ENCODE peak calls at places on chromosomes 2 and 18, in four cellular contexts. P is HepG2, V is K562, Y is GM12878. D is an unnamed sample.
A peak's percentile ranks its signal among the peaks of the same experiment; 100 is the strongest.

GRCh38 chr2:64419591-64420165 is 34.3 kb upstream of the LGALSL start:
- DNase-seq in P (no peak), V (no peak), Y (no peak), D (no peak)

GRCh38 chr2:30756051-30756719 is 51.1 kb downstream of the CAPN13 start:
- DNase-seq in P (peak; percentile 12), V (peak; percentile 46), Y (no peak), D (no peak)

GRCh38 chr2:241933175-241933911 is 63.8 kb downstream of the RTP5 start:
- DNase-seq in P (no peak), V (no peak), Y (no peak), D (no peak)

GRCh38 chr2:54329482-54330225 is 73.6 kb upstream of the TSPYL6 start:
- DNase-seq in P (peak; percentile 44), V (no peak), Y (no peak), D (peak; percentile 66)

GRCh38 chr18:47883771-47884413 is 46.6 kb downstream of the SMAD2 start:
- DNase-seq in P (no peak), V (no peak), Y (no peak), D (peak; percentile 11)

GRCh38 chr2:168798888-168799410 is 3.5 kb upstream of the NOSTRIN start:
- DNase-seq in P (no peak), V (peak; percentile 47), Y (no peak), D (peak; percentile 45)

GRCh38 chr2:20569464-20570223 is 81.3 kb downstream of the HS1BP3 start:
- DNase-seq in P (no peak), V (no peak), Y (no peak), D (no peak)

GRCh38 chr2:120367649-120368048 is 21.7 kb downstream of the INHBB start:
- DNase-seq in P (no peak), V (no peak), Y (no peak), D (peak; percentile 26)

GRCh38 chr18:48219429-48220145 is 189.6 kb downstream of the ZBTB7C start:
- DNase-seq in P (no peak), V (no peak), Y (no peak), D (no peak)

GRCh38 chr18:79678665-79679551 is 695 bp upstream of the CTDP1 start:
- DNase-seq in P (peak; percentile 97), V (peak; percentile 84), Y (peak; percentile 98), D (peak; percentile 99)

GRCh38 chr18:35514752-35515459 is 17.1 kb upstream of the INO80C start:
- DNase-seq in P (no peak), V (no peak), Y (no peak), D (no peak)

GRCh38 chr2:9821805-9822445 is 21.3 kb upstream of the TAF1B start:
- DNase-seq in P (no peak), V (no peak), Y (no peak), D (no peak)

GRCh38 chr2:9824441-9824840 is 18.8 kb upstream of the TAF1B start:
- DNase-seq in P (no peak), V (no peak), Y (no peak), D (no peak)

GRCh38 chr2:9820020-9820973 is 23.0 kb upstream of the TAF1B start:
- DNase-seq in P (peak; percentile 39), V (no peak), Y (no peak), D (no peak)

GRCh38 chr2:9826208-9826607 is 17.1 kb upstream of the TAF1B start:
- DNase-seq in P (no peak), V (no peak), Y (no peak), D (no peak)

GRCh38 chr2:9824956-9825720 is 18.1 kb upstream of the TAF1B start:
- DNase-seq in P (no peak), V (no peak), Y (no peak), D (peak; percentile 54)
- TF ChIP-seq MYC in P (no peak), V (no peak), Y (no peak), D (no peak)

DNA sequence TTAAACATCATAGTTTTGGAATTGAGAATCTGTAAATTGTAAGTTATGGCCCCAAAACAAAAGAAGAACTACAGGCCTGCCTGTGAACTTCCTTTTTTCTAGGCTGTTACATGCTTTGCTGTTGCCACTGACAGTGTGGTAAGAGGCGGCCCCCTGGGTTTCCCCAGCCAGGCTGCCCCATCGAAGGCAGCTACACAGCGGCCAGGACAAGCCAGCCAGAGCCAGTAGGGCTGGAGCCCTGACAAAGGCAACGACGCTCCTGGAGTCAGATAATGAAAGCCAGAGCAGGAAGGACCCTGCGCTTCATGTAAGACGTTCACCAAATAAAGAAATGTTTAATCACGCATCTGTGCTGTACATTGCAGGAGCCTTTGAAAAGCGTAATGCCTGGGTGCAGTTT is 55.0 kb downstream of the ANKRD44 start:
- DNase-seq in P (no peak), V (no peak), Y (peak; percentile 81), D (no peak)
- TF ChIP-seq POLR2A in P (no peak), V (no peak), Y (peak; percentile 98), D (no peak)

GRCh38 chr2:197666277-197666676 is 9.1 kb downstream of the RFTN2 start:
- DNase-seq in P (no peak), V (no peak), Y (no peak), D (no peak)
- TF ChIP-seq EZH2 in P (no peak), V (no peak), Y (no peak), D (no peak)

DNA sequence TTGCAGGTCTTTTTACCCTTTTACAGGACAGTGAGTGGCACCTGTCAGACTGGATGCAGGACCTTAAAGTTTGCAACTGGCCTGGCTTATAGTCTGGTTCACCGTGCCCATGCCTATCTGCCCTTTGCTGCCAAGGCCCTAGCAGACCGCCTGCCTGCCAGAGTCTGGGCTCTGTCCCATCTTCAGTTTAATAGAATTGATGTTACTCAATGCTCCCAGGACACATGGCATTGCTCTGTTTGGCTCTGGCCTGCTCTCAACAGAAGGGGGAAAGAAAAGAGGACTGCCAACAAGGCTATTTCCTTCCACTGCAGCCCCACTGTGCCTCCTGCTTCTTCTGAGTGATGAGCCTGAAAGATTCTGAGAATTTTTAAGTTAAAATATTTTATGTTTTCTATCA is 25.6 kb upstream of the TMEM178A start:
- DNase-seq in P (no peak), V (no peak), Y (no peak), D (no peak)
- TF ChIP-seq MYC in P (no peak), V (no peak), Y (no peak), D (no peak)

GRCh38 chr18:57802869-57803118 is 321 bp downstream of the ATP8B1 start:
- DNase-seq in P (no peak), V (no peak), Y (no peak), D (no peak)

GRCh38 chr18:57802166-57802868 is 798 bp downstream of the ATP8B1 start:
- DNase-seq in P (no peak), V (no peak), Y (no peak), D (no peak)

GRCh38 chr18:57805117-57805516 is 2.0 kb upstream of the ATP8B1 start:
- DNase-seq in P (no peak), V (no peak), Y (no peak), D (no peak)

GRCh38 chr18:57801379-57802165 is 1.5 kb downstream of the ATP8B1 start:
- DNase-seq in P (no peak), V (no peak), Y (no peak), D (peak; percentile 82)

DNA sequence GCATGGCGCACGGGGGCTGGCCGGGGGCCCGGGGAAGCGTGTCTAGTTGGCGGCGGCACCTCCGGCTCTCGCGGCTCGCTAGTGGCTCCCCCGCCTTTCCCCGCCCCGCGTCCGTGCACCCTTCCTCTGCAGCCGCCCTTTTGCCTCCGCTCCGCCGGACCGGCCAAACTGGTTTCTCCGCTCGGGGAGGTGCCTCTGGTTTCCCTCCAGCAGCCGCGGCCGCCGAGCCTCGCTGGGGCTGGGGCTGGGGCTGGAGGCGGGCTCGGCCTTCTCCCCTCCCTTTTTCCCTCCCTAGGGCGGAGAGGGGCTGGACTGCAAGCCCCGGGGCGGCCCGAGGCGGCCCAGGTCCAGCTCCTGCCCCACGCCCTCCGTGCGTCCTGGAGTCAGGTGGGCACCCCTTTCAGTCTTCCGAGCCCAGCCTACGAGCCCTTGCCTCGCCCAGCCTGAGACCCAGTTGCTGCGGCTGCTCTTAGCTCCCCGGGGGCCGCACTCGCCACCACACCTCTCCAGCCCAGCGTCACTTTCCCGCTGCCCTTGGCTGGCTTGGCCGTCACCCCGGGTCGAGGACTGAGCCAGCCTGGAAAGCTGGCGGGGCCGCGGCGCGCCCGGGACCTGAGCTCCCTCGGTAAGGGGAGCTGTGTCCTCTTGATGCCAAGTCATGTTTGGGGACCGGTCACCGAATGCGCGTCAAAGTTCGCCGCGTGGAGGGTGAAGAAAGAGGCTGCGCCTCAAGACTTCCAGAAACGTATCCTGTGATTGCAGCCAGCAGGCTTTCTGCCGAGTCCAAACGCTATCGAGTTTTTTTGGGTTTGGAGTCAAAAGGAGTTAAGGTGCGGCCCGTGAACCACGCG is at the start of gene ATP8B1:
- DNase-seq in P (no peak), V (peak; percentile 18), Y (no peak), D (peak; percentile 86)
- TF ChIP-seq POLR2A in P (peak; percentile 43), V (no peak), Y (no peak), D (peak; percentile 79)

DNA sequence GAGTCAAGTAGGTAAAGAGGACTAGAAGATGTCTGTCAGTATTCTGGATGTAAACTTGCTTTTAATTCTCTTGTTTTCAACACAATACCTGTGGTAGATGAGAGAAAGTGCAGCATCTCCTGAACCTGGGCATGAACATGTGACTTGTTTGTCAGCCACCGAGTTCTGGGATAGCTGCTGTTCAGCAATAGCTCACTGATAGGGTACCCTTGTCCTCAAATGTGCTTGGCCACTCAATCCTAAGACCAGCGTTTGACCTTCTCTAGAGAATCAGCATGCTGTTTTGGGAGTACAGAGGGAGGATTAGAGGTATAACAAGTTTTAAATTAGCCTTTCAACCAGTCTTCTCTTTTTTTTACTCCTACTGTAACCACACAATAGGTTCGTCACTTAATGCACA is 23.2 kb downstream of the RPIA start:
- DNase-seq in P (no peak), V (no peak), Y (no peak), D (no peak)
- TF ChIP-seq EZH2 in P (no peak), V (no peak), Y (no peak), D (no peak)

GRCh38 chr18:9348766-9349165 is 14.2 kb downstream of the TWSG1 start:
- DNase-seq in P (no peak), V (no peak), Y (no peak), D (peak; percentile 46)

GRCh38 chr18:9354256-9354655 is 19.7 kb downstream of the TWSG1 start:
- DNase-seq in P (no peak), V (no peak), Y (peak; percentile 61), D (no peak)

GRCh38 chr18:9348079-9348671 is 13.6 kb downstream of the TWSG1 start:
- DNase-seq in P (no peak), V (no peak), Y (peak; percentile 60), D (peak; percentile 53)

GRCh38 chr18:9356969-9357368 is 22.4 kb downstream of the TWSG1 start:
- DNase-seq in P (no peak), V (no peak), Y (no peak), D (no peak)

GRCh38 chr18:9353596-9353995 is 19.0 kb downstream of the TWSG1 start:
- DNase-seq in P (no peak), V (no peak), Y (peak; percentile 88), D (no peak)
- TF ChIP-seq MYC in P (no peak), V (no peak), Y (no peak), D (no peak)